ENCODE peak calls at places on chromosomes 16 and 17, in four cellular contexts. I is ELF-1, J is DMS 273 treated with DMSO at 0.1 percent for 48 hours, Q is NCI-H1436. A is an unnamed sample.

GRCh38 chr16:68848786-68849185 is 5.5 kb downstream of the TANGO6 start:
- DNase-seq in I (no peak), J (no peak), Q (no peak), A (no peak)

GRCh38 chr17:13031718-13032350 is 14.0 kb upstream of the ELAC2 start:
- DNase-seq in I (peak), J (no peak), Q (no peak), A (peak)

GRCh38 chr16:83348991-83349390 is 458.8 kb upstream of the HSBP1 start:
- DNase-seq in I (no peak), J (no peak), Q (no peak), A (no peak)

GRCh38 chr16:55505333-55506015 is 3.4 kb upstream of the LPCAT2 start:
- DNase-seq in I (no peak), J (no peak), Q (no peak), A (no peak)

GRCh38 chr17:71171270-71171669 is 949.5 kb upstream of the SOX9 start:
- DNase-seq in I (no peak), J (no peak), Q (no peak), A (no peak)

GRCh38 chr16:21197621-21198020 is 13.8 kb downstream of the ZP2 start:
- DNase-seq in I (no peak), J (no peak), Q (no peak), A (no peak)

GRCh38 chr17:45101883-45102811 is 30.2 kb downstream of the PLCD3 start:
- DNase-seq in I (peak), J (no peak), Q (no peak), A (peak)

GRCh38 chr16:23146877-23147601 is 2.2 kb downstream of the USP31 start:
- DNase-seq in I (no peak), J (no peak), Q (no peak), A (peak)

GRCh38 chr17:36072431-36073121 is 8.5 kb downstream of the CCL18 start:
- DNase-seq in I (peak), J (no peak), Q (peak), A (peak)

GRCh38 chr16:29862383-29862883 is 593 bp downstream of the CDIPT start:
- DNase-seq in I (peak), J (no peak), Q (no peak), A (peak)

GRCh38 chr17:12665263-12666210 is at the start of gene MYOCD:
- DNase-seq in I (peak), J (peak), Q (peak), A (no peak)

GRCh38 chr17:50213026-50214015 is 11.9 kb upstream of the COL1A1 start:
- DNase-seq in I (peak), J (peak), Q (no peak), A (no peak)

GRCh38 chr17:42414782-42415409 is 8.2 kb downstream of the CAVIN1 start:
- DNase-seq in I (no peak), J (no peak), Q (no peak), A (no peak)

GRCh38 chr17:81906476-81907218 is 4.6 kb downstream of the PCYT2 start:
- DNase-seq in I (no peak), J (no peak), Q (no peak), A (no peak)

GRCh38 chr16:66207139-66207863 is 159.2 kb upstream of the CDH5 start:
- DNase-seq in I (no peak), J (no peak), Q (no peak), A (no peak)

A was measured in kidney glomerular epithelial cell.